ENCODE peak calls at places on chromosomes 5 and 9, in ten cellular contexts. L is tibial artery; M is glutamatergic neuron; I is GM23338; N is tibial nerve; E is endothelial cell; Q is GM12878; H is CD8-positive, alpha-beta T cell; F is Calu3; O is NB4. Y is an unnamed sample.

GRCh38 chr9:70403166-70403565 is 11.3 kb downstream of the KLF9 start:
- DNase-seq in L (no peak), M (no peak), I (no peak), N (no peak), E (no peak), Q (no peak), H (no peak), F (no peak), O (no peak), Y (no peak)

GRCh38 chr5:5542654-5543053 is 120.2 kb downstream of the ICE1 start:
- DNase-seq in L (no peak), M (no peak), I (no peak), N (no peak), E (no peak), Q (no peak), H (no peak), F (no peak), O (no peak), Y (no peak)

GRCh38 chr5:110590187-110590586 is 136.3 kb downstream of the TMEM232 start:
- DNase-seq in L (no peak), M (no peak), I (peak; percentile 64), N (no peak), E (no peak), Q (no peak), H (no peak), F (no peak), O (peak; percentile 24), Y (no peak)

GRCh38 chr9:87587356-87587745 is 89.7 kb downstream of the DAPK1 start:
- DNase-seq in L (no peak), M (no peak), I (no peak), N (no peak), E (no peak), Q (no peak), H (no peak), F (no peak), O (no peak), Y (no peak)

GRCh38 chr5:154519375-154519774 is 41.3 kb upstream of the HAND1 start:
- DNase-seq in L (peak; percentile 51), M (no peak), I (no peak), N (no peak), E (no peak), Q (no peak), H (no peak), F (peak; percentile 47), O (no peak), Y (no peak)

GRCh38 chr9:34272146-34272545 is 56.9 kb downstream of the KIF24 start:
- DNase-seq in L (no peak), M (no peak), I (no peak), N (no peak), E (no peak), Q (no peak), H (no peak), F (no peak), O (no peak), Y (no peak)

GRCh38 chr9:127135056-127135745 is 12.8 kb upstream of the ANGPTL2 start:
- DNase-seq in L (no peak), M (no peak), I (no peak), N (no peak), E (no peak), Q (no peak), H (no peak), F (no peak), O (no peak), Y (no peak)

GRCh38 chr5:133723651-133724366 is 111.5 kb upstream of the FSTL4 start:
- DNase-seq in L (peak; percentile 28), M (no peak), I (no peak), N (no peak), E (no peak), Q (no peak), H (no peak), F (no peak), O (no peak), Y (no peak)

GRCh38 chr5:159311063-159311462 is 19.2 kb downstream of the IL12B start:
- DNase-seq in L (no peak), M (no peak), I (no peak), N (no peak), E (no peak), Q (no peak), H (no peak), F (no peak), O (no peak), Y (no peak)

GRCh38 chr5:146765089-146765832 is 113.3 kb downstream of the PPP2R2B start:
- DNase-seq in L (no peak), M (no peak), I (no peak), N (no peak), E (no peak), Q (no peak), H (no peak), F (no peak), O (no peak), Y (no peak)

GRCh38 chr9:2159521-2160417 is 144.6 kb downstream of the SMARCA2 start:
- DNase-seq in L (no peak), M (no peak), I (peak; percentile 17), N (no peak), E (no peak), Q (no peak), H (no peak), F (peak; percentile 1), O (no peak), Y (no peak)

GRCh38 chr5:77842247-77842646 is 66.1 kb upstream of the TBCA start:
- DNase-seq in L (no peak), M (no peak), I (no peak), N (no peak), E (no peak), Q (no peak), H (no peak), F (no peak), O (no peak), Y (no peak)

GRCh38 chr5:53038196-53038847 is 49.2 kb downstream of the ITGA2 start:
- DNase-seq in L (no peak), M (no peak), I (no peak), N (no peak), E (no peak), Q (no peak), H (no peak), F (no peak), O (no peak), Y (no peak)

GRCh38 chr9:7592321-7593319 is 207.0 kb downstream of the DMAC1 start:
- DNase-seq in L (no peak), M (no peak), I (peak; percentile 69), N (no peak), E (no peak), Q (no peak), H (no peak), F (no peak), O (no peak), Y (no peak)

GRCh38 chr5:171906171-171906570 is 100.3 kb downstream of the FBXW11 start:
- DNase-seq in L (no peak), M (no peak), I (no peak), N (no peak), E (no peak), Q (no peak), H (no peak), F (no peak), O (no peak), Y (no peak)
- TF ChIP-seq CTCF in L (no peak), M (no peak), I (no peak), N (no peak), E (no peak), Q (no peak), H (no peak), F (no peak), O (no peak), Y (no peak)

GRCh38 chr5:120368923-120369715 is 95.0 kb upstream of the PRR16 start:
- DNase-seq in L (no peak), M (no peak), I (no peak), N (no peak), E (no peak), Q (no peak), H (no peak), F (peak; percentile 85), O (no peak), Y (no peak)
- TF ChIP-seq CTCF in L (no peak), M (no peak), I (no peak), N (no peak), E (no peak), Q (no peak), H (no peak), F (no peak), O (no peak), Y (no peak)

GRCh38 chr5:35246411-35246810 is 16.1 kb upstream of the PRLR start:
- DNase-seq in L (no peak), M (no peak), I (peak; percentile 43), N (no peak), E (no peak), Q (no peak), H (no peak), F (no peak), O (no peak), Y (no peak)

GRCh38 chr5:35247645-35248034 is 17.4 kb upstream of the PRLR start:
- DNase-seq in L (peak; percentile 69), M (no peak), I (no peak), N (no peak), E (no peak), Q (no peak), H (no peak), F (no peak), O (no peak), Y (no peak)

GRCh38 chr5:35244171-35244570 is 13.9 kb upstream of the PRLR start:
- DNase-seq in L (no peak), M (no peak), I (no peak), N (no peak), E (no peak), Q (no peak), H (no peak), F (no peak), O (no peak), Y (no peak)

GRCh38 chr5:35248843-35249780 is 18.8 kb upstream of the PRLR start:
- DNase-seq in L (no peak), M (no peak), I (no peak), N (no peak), E (no peak), Q (no peak), H (no peak), F (no peak), O (no peak), Y (no peak)

DNA sequence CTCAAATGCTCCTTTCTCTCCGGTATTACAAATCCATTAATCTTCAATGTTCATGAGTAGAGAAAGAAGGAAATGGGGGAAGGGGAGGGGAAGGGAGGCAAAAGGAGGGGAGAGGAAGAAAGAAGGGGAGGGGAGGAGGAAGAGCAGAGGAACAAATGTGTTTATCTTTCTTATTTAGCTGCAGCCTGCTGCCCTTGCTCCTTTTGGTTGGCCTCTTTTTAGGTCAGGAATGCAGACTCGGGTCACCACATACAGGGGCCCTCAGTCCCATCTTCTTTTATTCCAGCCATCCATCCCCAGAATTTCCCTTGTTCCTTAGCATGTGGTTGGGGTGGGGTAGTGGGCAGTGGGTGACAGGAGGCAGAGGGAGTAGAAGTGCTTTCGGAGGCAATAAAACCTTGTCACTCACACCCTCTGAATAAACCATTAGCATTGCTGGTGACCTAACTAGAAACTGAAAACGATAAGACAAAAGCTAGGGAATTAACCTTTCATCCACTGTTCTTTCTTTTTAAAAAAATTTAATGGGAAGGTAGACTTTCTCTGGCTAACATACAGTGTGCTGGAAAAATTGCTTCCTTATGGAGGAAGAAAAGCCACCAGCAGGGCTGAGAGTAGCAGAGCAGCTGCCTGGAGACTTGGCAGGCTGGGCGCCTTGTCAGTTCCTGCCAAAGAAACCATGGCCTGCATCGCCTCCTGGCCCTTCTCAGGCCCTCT is 16.8 kb upstream of the PRLR start:
- DNase-seq in L (peak; percentile 86), M (no peak), I (no peak), N (no peak), E (no peak), Q (no peak), H (no peak), F (no peak), O (no peak), Y (no peak)
- TF ChIP-seq CTCF in L (peak; percentile 24), M (no peak), I (no peak), N (no peak), E (no peak), Q (no peak), H (no peak), F (no peak), O (no peak), Y (no peak)

GRCh38 chr5:100518377-100518776 is 16.8 kb upstream of the FAM174A start:
- DNase-seq in L (no peak), M (no peak), I (peak; percentile 24), N (no peak), E (no peak), Q (no peak), H (no peak), F (no peak), O (no peak), Y (no peak)
- TF ChIP-seq CTCF in L (no peak), M (no peak), I (peak; percentile 23), N (no peak), E (no peak), Q (no peak), H (no peak), F (no peak), O (no peak), Y (no peak)